ENCODE peak calls at places on chromosomes 1 and 21, in five cellular contexts. M is AG10803, F is adrenal gland, B is thoracic aorta, Z is lower lobe of right lung. P is an unnamed sample.
A peak's percentile ranks its signal among the peaks of the same experiment; 100 is the strongest.

GRCh38 chr1:62175568-62176179 is 19.0 kb upstream of the L1TD1 start:
- DNase-seq in M (peak; percentile 43), Z (no peak), B (no peak), F (peak; percentile 22), P (peak; percentile 54)

GRCh38 chr1:33338495-33339211 is 17.8 kb upstream of the A3GALT2 start:
- DNase-seq in Z (peak; percentile 66), F (peak; percentile 63), M (peak; percentile 96), B (no peak), P (peak; percentile 97)

GRCh38 chr1:54193453-54193852 is 6.4 kb downstream of the CYB5RL start:
- DNase-seq in Z (no peak), M (no peak), B (no peak), F (no peak), P (no peak)

GRCh38 chr1:245995474-245995873 is 511.6 kb downstream of the SMYD3 start:
- DNase-seq in F (no peak), Z (no peak), M (no peak), B (no peak), P (no peak)

GRCh38 chr1:239841635-239842034 is 250.0 kb upstream of the FMN2 start:
- DNase-seq in Z (no peak), B (no peak), M (no peak), F (no peak), P (no peak)

GRCh38 chr1:180117764-180118116 is 36.9 kb upstream of the QSOX1 start:
- DNase-seq in Z (no peak), M (peak; percentile 83), B (no peak), F (no peak), P (peak; percentile 76)

GRCh38 chr1:151581946-151582345 is 29.9 kb upstream of the SNX27 start:
- DNase-seq in F (no peak), B (no peak), M (no peak), Z (no peak), P (no peak)

GRCh38 chr1:198892065-198892464 is 253.2 kb downstream of the PTPRC start:
- DNase-seq in F (no peak), Z (no peak), B (no peak), M (peak; percentile 76), P (peak; percentile 47)

GRCh38 chr1:174217787-174218574 is 58.7 kb downstream of the RABGAP1L start:
- DNase-seq in B (no peak), M (peak; percentile 36), Z (no peak), F (no peak), P (peak; percentile 56)

GRCh38 chr1:74773540-74773939 is 40.6 kb downstream of the TYW3 start:
- DNase-seq in Z (no peak), M (no peak), F (no peak), B (no peak), P (no peak)

GRCh38 chr1:199687321-199687720 is 340.2 kb upstream of the NR5A2 start:
- DNase-seq in Z (no peak), F (no peak), M (peak; percentile 31), B (no peak), P (peak; percentile 41)

GRCh38 chr1:38962560-38962959 is 20.9 kb upstream of the RHBDL2 start:
- DNase-seq in B (no peak), F (no peak), M (peak; percentile 54), Z (no peak), P (peak; percentile 67)

GRCh38 chr21:23936224-23936623 is 1671.1 kb downstream of the MRPL39 start:
- DNase-seq in F (no peak), Z (no peak), B (no peak), M (no peak), P (peak; percentile 5)

GRCh38 chr1:37739222-37739621 is 25.7 kb downstream of the EPHA10 start:
- DNase-seq in B (no peak), M (no peak), F (peak; percentile 30), Z (no peak), P (no peak)

GRCh38 chr1:234396092-234396491 is 22.8 kb downstream of the COA6 start:
- DNase-seq in B (no peak), M (no peak), F (no peak), Z (no peak), P (no peak)

GRCh38 chr1:53324728-53325297 is 3.1 kb downstream of the LRP8 start:
- DNase-seq in B (no peak), M (peak; percentile 30), F (no peak), Z (no peak), P (peak; percentile 24)

GRCh38 chr1:54798769-54799641 is 2.1 kb downstream of the TTC22 start:
- DNase-seq in Z (no peak), F (peak; percentile 45), M (peak; percentile 33), B (no peak), P (peak; percentile 49)

GRCh38 chr1:202207292-202207691 is 13.7 kb downstream of the LGR6 start:
- DNase-seq in Z (no peak), B (no peak), F (no peak), M (peak; percentile 63), P (peak; percentile 63)

GRCh38 chr1:89466307-89466925 is 58.2 kb upstream of the LRRC8B start:
- DNase-seq in B (no peak), Z (no peak), F (no peak), M (no peak), P (no peak)

GRCh38 chr1:218374401-218374848 is 29.3 kb downstream of the TGFB2 start:
- DNase-seq in Z (no peak), B (no peak), F (no peak), M (no peak), P (no peak)

GRCh38 chr1:176374967-176375569 is 87.9 kb upstream of the PAPPA2 start:
- DNase-seq in M (peak; percentile 71), F (peak; percentile 66), B (peak; percentile 4), Z (peak; percentile 68), P (peak; percentile 77)

GRCh38 chr1:48526045-48526714 is 54.2 kb upstream of the SPATA6 start:
- DNase-seq in F (no peak), Z (no peak), B (no peak), M (peak; percentile 58), P (peak; percentile 41)

GRCh38 chr1:48177257-48177656 is 45.3 kb upstream of the SLC5A9 start:
- DNase-seq in Z (no peak), B (no peak), M (no peak), F (peak; percentile 24), P (peak; percentile 14)

GRCh38 chr1:180343931-180344406 is 113.9 kb downstream of the LHX4 start:
- DNase-seq in F (peak; percentile 32), B (no peak), Z (no peak), M (peak; percentile 37), P (peak; percentile 20)

GRCh38 chr1:4594286-4594991 is 60.0 kb upstream of the AJAP1 start:
- DNase-seq in F (no peak), B (no peak), Z (no peak), M (no peak), P (no peak)

GRCh38 chr1:101228424-101229134 is 8.2 kb upstream of the S1PR1 start:
- DNase-seq in B (no peak), Z (no peak), F (no peak), M (no peak), P (no peak)

GRCh38 chr1:16617101-16617727 is 3.9 kb upstream of the NBPF1 start:
- DNase-seq in B (no peak), F (peak; percentile 22), Z (peak; percentile 50), M (no peak), P (no peak)

DNA sequence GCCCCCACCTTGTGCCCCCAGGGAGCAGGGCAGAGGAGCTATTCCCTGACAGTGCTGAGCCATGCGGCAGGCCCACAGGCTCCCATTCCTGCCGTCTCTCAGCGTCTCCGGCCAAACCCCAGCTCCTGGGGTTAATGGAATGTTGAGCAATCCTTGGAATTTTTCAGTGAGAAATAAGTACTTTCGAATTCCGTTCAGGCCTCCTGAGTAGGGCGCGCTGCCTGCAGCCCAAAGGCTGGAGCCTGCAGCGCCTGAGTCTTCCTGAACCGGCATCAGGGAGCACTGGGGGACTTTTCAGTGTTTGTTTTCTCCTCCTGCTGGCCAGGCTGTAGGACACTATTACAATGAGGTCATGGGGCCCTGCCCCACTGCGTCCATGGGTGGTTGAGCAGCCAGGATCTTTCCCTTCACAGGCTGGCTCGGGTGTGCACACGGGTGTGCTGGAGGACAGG is 33.3 kb upstream of the CSF1 start:
- DNase-seq in M (peak; percentile 98), B (no peak), Z (peak; percentile 72), F (peak; percentile 61), P (peak; percentile 95)
- H3K4me3 ChIP-seq in M (peak overlapping the region; percentile 33), B (peak overlapping the region; percentile 56), Z (peak overlapping the region; percentile 4), F (no peak overlapping the region), P (no peak overlapping the region)

GRCh38 chr1:18632711-18633427 is 2.2 kb downstream of the PAX7 start:
- DNase-seq in M (no peak), F (no peak), Z (peak; percentile 85), B (no peak), P (no peak)

GRCh38 chr1:18629659-18630510 is 761 bp upstream of the PAX7 start:
- DNase-seq in M (no peak), Z (no peak), F (no peak), B (no peak), P (no peak)

GRCh38 chr1:18631496-18632217 is 1.0 kb downstream of the PAX7 start:
- DNase-seq in Z (no peak), B (no peak), M (no peak), F (no peak), P (no peak)

GRCh38 chr1:18632218-18632588 is 1.6 kb downstream of the PAX7 start:
- DNase-seq in B (no peak), M (no peak), Z (no peak), F (no peak), P (no peak)

DNA sequence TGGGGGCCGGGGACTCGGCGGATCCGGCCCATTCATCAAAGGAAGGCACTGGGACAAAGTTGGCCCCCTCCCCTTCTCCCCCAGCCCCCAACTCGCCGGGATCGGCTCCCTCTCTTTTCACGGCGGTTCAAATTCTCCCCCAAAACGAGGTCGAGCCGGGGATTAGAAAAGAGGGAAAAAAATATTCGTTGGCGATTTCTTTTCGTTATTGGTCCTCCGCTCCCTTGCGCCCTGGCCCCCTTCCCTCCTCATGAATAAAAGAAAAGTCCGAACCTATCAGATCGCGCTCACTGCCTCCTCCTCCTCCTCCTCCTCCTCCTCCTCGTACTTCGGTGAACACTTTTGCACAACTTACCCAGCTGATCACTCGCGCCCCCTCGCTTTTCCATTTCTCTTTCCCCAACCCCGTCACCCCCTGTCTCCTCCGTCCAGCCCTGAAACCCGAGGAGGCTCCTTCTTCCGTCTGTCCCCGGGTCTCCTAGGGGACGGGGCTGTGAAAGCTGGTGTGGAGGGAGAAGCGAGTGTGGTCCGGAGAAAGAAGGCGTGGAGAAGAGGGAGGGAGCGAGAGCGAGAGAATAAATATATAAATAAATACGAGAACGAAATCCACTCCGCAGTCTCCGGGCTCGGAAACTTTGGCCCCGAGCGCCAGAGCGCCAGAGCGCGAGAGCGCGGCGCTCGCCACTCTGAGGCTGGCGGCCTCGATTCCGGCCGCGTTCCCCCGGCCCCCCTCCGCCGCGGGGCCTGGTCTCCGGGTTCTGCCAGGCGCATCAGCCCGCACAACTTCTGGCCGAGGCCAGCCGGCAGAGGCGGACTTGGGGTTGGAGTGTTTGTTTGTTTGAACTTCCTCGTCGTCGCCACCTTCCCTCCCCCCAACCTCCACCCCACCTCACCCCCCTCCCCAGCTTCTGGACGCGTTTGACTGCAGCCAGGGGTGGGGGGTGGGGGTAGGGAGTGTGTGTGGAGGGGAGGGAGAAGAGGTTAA is at the start of gene PAX7:
- DNase-seq in M (no peak), F (no peak), Z (no peak), B (no peak), P (no peak)
- H3K4me3 ChIP-seq in M (no peak within 1 kb of the TSS), F (no peak within 1 kb of the TSS), Z (no peak within 1 kb of the TSS), B (peak within 1 kb of the TSS; percentile 33), P (no peak within 1 kb of the TSS)

GRCh38 chr21:45409466-45410150 is 4.6 kb downstream of the COL18A1 start:
- DNase-seq in M (no peak), B (no peak), Z (no peak), F (peak; percentile 59), P (peak; percentile 64)
- H3K4me3 ChIP-seq in M (no peak overlapping the region), B (peak overlapping the region; percentile 29), Z (no peak overlapping the region), F (no peak overlapping the region), P (no peak overlapping the region)

GRCh38 chr1:231603598-231604275 is 22.9 kb upstream of the DISC1 start:
- DNase-seq in M (peak; percentile 47), B (no peak), Z (no peak), F (peak; percentile 23), P (peak; percentile 65)
- H3K4me3 ChIP-seq in M (peak overlapping the region; percentile 62), B (peak overlapping the region; percentile 75), Z (peak overlapping the region; percentile 50), F (peak overlapping the region; percentile 18), P (peak overlapping the region; percentile 52)

P was measured in fibroblast of mammary gland.